ENCODE peak calls at places on chromosomes 3 and 15, in six cellular contexts. One of them, this sample, is unnamed.

GRCh38 chr3:20658491-20658890 is 472.5 kb upstream of the SGO1 start:
- DNase-seq in mesendoderm: no peak
- DNase-seq in IMR-90: no peak
- DNase-seq in mesenchymal stem cell: no peak
- DNase-seq in neuronal stem cell: no peak
- DNase-seq in H1: no peak
- DNase-seq in this sample: no peak

GRCh38 chr15:36777941-36778340 is 198.5 kb downstream of the CDIN1 start:
- DNase-seq in mesendoderm: peak
- DNase-seq in IMR-90: peak
- DNase-seq in mesenchymal stem cell: no peak
- DNase-seq in neuronal stem cell: no peak
- DNase-seq in H1: no peak
- DNase-seq in this sample: no peak

GRCh38 chr15:52879145-52879544 is 89.0 kb upstream of the ONECUT1 start:
- DNase-seq in mesendoderm: no peak
- DNase-seq in IMR-90: no peak
- DNase-seq in mesenchymal stem cell: no peak
- DNase-seq in neuronal stem cell: no peak
- DNase-seq in H1: no peak
- DNase-seq in this sample: no peak

GRCh38 chr3:132626955-132627354 is 29.9 kb downstream of the ACKR4 start:
- DNase-seq in mesendoderm: no peak
- DNase-seq in IMR-90: no peak
- DNase-seq in mesenchymal stem cell: no peak
- DNase-seq in neuronal stem cell: no peak
- DNase-seq in H1: no peak
- DNase-seq in this sample: peak

GRCh38 chr3:123447749-123448502 is 964 bp downstream of the ADCY5 start:
- DNase-seq in mesendoderm: peak
- DNase-seq in IMR-90: no peak
- DNase-seq in mesenchymal stem cell: no peak
- DNase-seq in neuronal stem cell: peak
- DNase-seq in H1: no peak
- DNase-seq in this sample: peak

GRCh38 chr3:29286841-29287240 is 6.0 kb downstream of the RBMS3 start:
- DNase-seq in mesendoderm: no peak
- DNase-seq in IMR-90: peak
- DNase-seq in mesenchymal stem cell: no peak
- DNase-seq in neuronal stem cell: no peak
- DNase-seq in H1: no peak
- DNase-seq in this sample: no peak

GRCh38 chr3:184543848-184544512 is 17.6 kb upstream of the EPHB3 start:
- DNase-seq in mesendoderm: peak
- DNase-seq in IMR-90: peak
- DNase-seq in mesenchymal stem cell: peak
- DNase-seq in neuronal stem cell: peak
- DNase-seq in H1: no peak
- DNase-seq in this sample: peak

GRCh38 chr3:152281032-152281713 is 12.4 kb downstream of the MBNL1 start:
- DNase-seq in mesendoderm: peak
- DNase-seq in IMR-90: no peak
- DNase-seq in mesenchymal stem cell: no peak
- DNase-seq in neuronal stem cell: no peak
- DNase-seq in H1: no peak
- DNase-seq in this sample: no peak

GRCh38 chr15:45795487-45796069 is 160.7 kb downstream of the SQOR start:
- DNase-seq in mesendoderm: peak
- DNase-seq in IMR-90: peak
- DNase-seq in mesenchymal stem cell: peak
- DNase-seq in neuronal stem cell: peak
- DNase-seq in H1: peak
- DNase-seq in this sample: peak

GRCh38 chr15:44519537-44519936 is 17.4 kb upstream of the EIF3J start:
- DNase-seq in mesendoderm: no peak
- DNase-seq in IMR-90: no peak
- DNase-seq in mesenchymal stem cell: no peak
- DNase-seq in neuronal stem cell: no peak
- DNase-seq in H1: no peak
- DNase-seq in this sample: no peak

GRCh38 chr3:149771652-149772271 is 19.5 kb upstream of the COMMD2 start:
- DNase-seq in mesendoderm: peak
- DNase-seq in IMR-90: peak
- DNase-seq in mesenchymal stem cell: peak
- DNase-seq in neuronal stem cell: peak
- DNase-seq in H1: no peak
- DNase-seq in this sample: peak

GRCh38 chr3:123883111-123883510 is 1.0 kb downstream of the MYLK start:
- DNase-seq in mesendoderm: no peak
- DNase-seq in IMR-90: no peak
- DNase-seq in mesenchymal stem cell: no peak
- DNase-seq in neuronal stem cell: no peak
- DNase-seq in H1: no peak
- DNase-seq in this sample: no peak

GRCh38 chr3:161271646-161272045 is 50.5 kb downstream of the NMD3 start:
- DNase-seq in mesendoderm: no peak
- DNase-seq in IMR-90: no peak
- DNase-seq in mesenchymal stem cell: no peak
- DNase-seq in neuronal stem cell: no peak
- DNase-seq in H1: no peak
- DNase-seq in this sample: no peak

GRCh38 chr3:69044608-69045007 is 7.5 kb downstream of the TMF1 start:
- DNase-seq in mesendoderm: no peak
- DNase-seq in IMR-90: no peak
- DNase-seq in mesenchymal stem cell: no peak
- DNase-seq in neuronal stem cell: no peak
- DNase-seq in H1: no peak
- DNase-seq in this sample: no peak

GRCh38 chr3:52710512-52710911 is 4.6 kb downstream of the SPCS1 start:
- DNase-seq in mesendoderm: no peak
- DNase-seq in IMR-90: no peak
- DNase-seq in mesenchymal stem cell: no peak
- DNase-seq in neuronal stem cell: no peak
- DNase-seq in H1: no peak
- DNase-seq in this sample: no peak

GRCh38 chr3:136464502-136464901 is 214.4 kb downstream of the PCCB start:
- DNase-seq in mesendoderm: no peak
- DNase-seq in IMR-90: peak
- DNase-seq in mesenchymal stem cell: peak
- DNase-seq in neuronal stem cell: no peak
- DNase-seq in H1: no peak
- DNase-seq in this sample: no peak

GRCh38 chr3:38454179-38454883 is 641 bp downstream of the ACVR2B start:
- DNase-seq in mesendoderm: peak
- DNase-seq in IMR-90: peak
- DNase-seq in mesenchymal stem cell: peak
- DNase-seq in neuronal stem cell: peak
- DNase-seq in H1: no peak
- DNase-seq in this sample: no peak

GRCh38 chr3:86800116-86800515 is 190.8 kb downstream of the VGLL3 start:
- DNase-seq in mesendoderm: no peak
- DNase-seq in IMR-90: no peak
- DNase-seq in mesenchymal stem cell: no peak
- DNase-seq in neuronal stem cell: no peak
- DNase-seq in H1: no peak
- DNase-seq in this sample: no peak

GRCh38 chr3:72011495-72011894 is 226.5 kb upstream of the PROK2 start:
- DNase-seq in mesendoderm: no peak
- DNase-seq in IMR-90: peak
- DNase-seq in mesenchymal stem cell: no peak
- DNase-seq in neuronal stem cell: no peak
- DNase-seq in H1: no peak
- DNase-seq in this sample: no peak

GRCh38 chr3:49805367-49805782 is 2.3 kb downstream of the INKA1 start:
- DNase-seq in mesendoderm: no peak
- DNase-seq in IMR-90: peak
- DNase-seq in mesenchymal stem cell: peak
- DNase-seq in neuronal stem cell: no peak
- DNase-seq in H1: no peak
- DNase-seq in this sample: no peak

GRCh38 chr3:117893638-117894037 is 1141.0 kb downstream of the IGSF11 start:
- DNase-seq in mesendoderm: no peak
- DNase-seq in IMR-90: no peak
- DNase-seq in mesenchymal stem cell: no peak
- DNase-seq in neuronal stem cell: no peak
- DNase-seq in H1: no peak
- DNase-seq in this sample: no peak

GRCh38 chr15:100464895-100465294 is 63.9 kb downstream of the CERS3 start:
- DNase-seq in mesendoderm: no peak
- DNase-seq in IMR-90: no peak
- DNase-seq in mesenchymal stem cell: no peak
- DNase-seq in neuronal stem cell: no peak
- DNase-seq in H1: no peak
- DNase-seq in this sample: no peak

GRCh38 chr15:98683821-98684220 is 35.5 kb downstream of the IGF1R start:
- DNase-seq in mesendoderm: no peak
- DNase-seq in IMR-90: no peak
- DNase-seq in mesenchymal stem cell: peak
- DNase-seq in neuronal stem cell: no peak
- DNase-seq in H1: no peak
- DNase-seq in this sample: no peak

GRCh38 chr3:147793841-147794240 is 384.7 kb downstream of the ZIC1 start:
- DNase-seq in mesendoderm: no peak
- DNase-seq in IMR-90: no peak
- DNase-seq in mesenchymal stem cell: no peak
- DNase-seq in neuronal stem cell: no peak
- DNase-seq in H1: no peak
- DNase-seq in this sample: no peak
- H2BK15ac ChIP-seq in mesendoderm: no peak
- H2BK15ac ChIP-seq in IMR-90: no peak
- H2BK15ac ChIP-seq in mesenchymal stem cell: no peak
- H2BK15ac ChIP-seq in neuronal stem cell: no peak
- H2BK15ac ChIP-seq in H1: no peak
- H2BK15ac ChIP-seq in this sample: no peak

DNA sequence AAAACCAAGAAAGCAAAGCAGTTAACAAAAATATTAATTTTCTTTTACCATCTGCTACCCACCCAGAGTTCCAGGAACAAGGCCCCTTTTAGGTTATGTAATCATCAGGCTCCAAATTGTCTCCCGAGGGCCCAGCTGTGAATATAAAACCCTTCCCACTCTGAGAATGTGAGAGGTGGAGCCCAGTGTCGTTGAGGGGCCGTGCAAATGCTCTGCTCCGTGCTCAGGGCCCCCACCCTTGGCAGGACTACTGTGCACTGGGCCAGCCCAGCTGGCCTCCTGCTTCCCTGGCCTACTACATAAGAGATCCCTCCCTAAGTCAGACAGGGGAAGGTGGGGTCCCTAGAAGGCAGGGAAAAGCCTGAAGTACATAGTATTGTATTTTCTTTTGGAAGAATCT is 4.6 kb upstream of the CLEC3B start:
- DNase-seq in mesendoderm: no peak
- DNase-seq in IMR-90: no peak
- DNase-seq in mesenchymal stem cell: no peak
- DNase-seq in neuronal stem cell: no peak
- DNase-seq in H1: no peak
- DNase-seq in this sample: no peak
- H2BK15ac ChIP-seq in mesendoderm: no peak
- H2BK15ac ChIP-seq in IMR-90: no peak
- H2BK15ac ChIP-seq in mesenchymal stem cell: no peak
- H2BK15ac ChIP-seq in neuronal stem cell: no peak
- H2BK15ac ChIP-seq in H1: no peak
- H2BK15ac ChIP-seq in this sample: no peak

DNA sequence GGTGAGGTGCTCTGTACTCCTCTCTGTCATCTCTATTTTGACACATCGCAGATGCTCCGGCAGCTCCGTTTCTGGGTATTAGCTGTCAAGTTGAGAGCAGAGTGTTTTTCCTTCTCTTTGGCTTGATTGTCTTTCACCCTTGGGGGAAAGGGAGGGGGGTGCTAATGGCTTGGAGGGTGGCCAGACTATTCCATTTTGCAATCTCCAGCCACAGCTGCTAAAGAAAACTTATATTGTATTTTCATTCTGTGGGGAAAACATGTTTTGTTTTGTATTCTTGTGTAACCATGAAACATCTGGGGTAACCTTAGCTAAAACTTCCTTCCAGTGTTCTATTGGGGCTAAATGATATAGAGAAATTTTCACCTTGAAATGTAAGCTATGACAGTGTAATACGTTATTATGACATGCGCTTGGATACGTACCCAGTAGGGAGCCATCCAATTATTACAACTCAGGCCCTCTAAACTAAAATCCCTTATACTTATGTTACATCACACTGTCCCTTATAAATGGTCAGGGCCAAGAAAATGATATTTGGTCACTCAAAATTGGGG is 14.0 kb upstream of the LARP6 start:
- DNase-seq in mesendoderm: no peak
- DNase-seq in IMR-90: peak
- DNase-seq in mesenchymal stem cell: peak
- DNase-seq in neuronal stem cell: no peak
- DNase-seq in H1: no peak
- DNase-seq in this sample: no peak
- H2BK15ac ChIP-seq in mesendoderm: no peak
- H2BK15ac ChIP-seq in IMR-90: peak
- H2BK15ac ChIP-seq in mesenchymal stem cell: no peak
- H2BK15ac ChIP-seq in neuronal stem cell: no peak
- H2BK15ac ChIP-seq in H1: no peak
- H2BK15ac ChIP-seq in this sample: no peak

GRCh38 chr3:13199006-13199776 is 126.0 kb upstream of the IQSEC1 start:
- DNase-seq in mesendoderm: no peak
- DNase-seq in IMR-90: no peak
- DNase-seq in mesenchymal stem cell: no peak
- DNase-seq in neuronal stem cell: no peak
- DNase-seq in H1: no peak
- DNase-seq in this sample: no peak
- H2BK15ac ChIP-seq in mesendoderm: no peak
- H2BK15ac ChIP-seq in IMR-90: no peak
- H2BK15ac ChIP-seq in mesenchymal stem cell: no peak
- H2BK15ac ChIP-seq in neuronal stem cell: peak
- H2BK15ac ChIP-seq in H1: no peak
- H2BK15ac ChIP-seq in this sample: no peak

GRCh38 chr15:68617001-68617400 is 38.2 kb downstream of the CORO2B start:
- DNase-seq in mesendoderm: no peak
- DNase-seq in IMR-90: peak
- DNase-seq in mesenchymal stem cell: peak
- DNase-seq in neuronal stem cell: no peak
- DNase-seq in H1: no peak
- DNase-seq in this sample: no peak
- H2BK15ac ChIP-seq in mesendoderm: no peak
- H2BK15ac ChIP-seq in IMR-90: no peak
- H2BK15ac ChIP-seq in mesenchymal stem cell: no peak
- H2BK15ac ChIP-seq in neuronal stem cell: no peak
- H2BK15ac ChIP-seq in H1: no peak
- H2BK15ac ChIP-seq in this sample: no peak

GRCh38 chr15:38666865-38667264 is 102.3 kb upstream of the RASGRP1 start:
- DNase-seq in mesendoderm: no peak
- DNase-seq in IMR-90: no peak
- DNase-seq in mesenchymal stem cell: no peak
- DNase-seq in neuronal stem cell: no peak
- DNase-seq in H1: no peak
- DNase-seq in this sample: no peak
- H2BK15ac ChIP-seq in mesendoderm: no peak
- H2BK15ac ChIP-seq in IMR-90: no peak
- H2BK15ac ChIP-seq in mesenchymal stem cell: no peak
- H2BK15ac ChIP-seq in neuronal stem cell: no peak
- H2BK15ac ChIP-seq in H1: no peak
- H2BK15ac ChIP-seq in this sample: no peak

DNA sequence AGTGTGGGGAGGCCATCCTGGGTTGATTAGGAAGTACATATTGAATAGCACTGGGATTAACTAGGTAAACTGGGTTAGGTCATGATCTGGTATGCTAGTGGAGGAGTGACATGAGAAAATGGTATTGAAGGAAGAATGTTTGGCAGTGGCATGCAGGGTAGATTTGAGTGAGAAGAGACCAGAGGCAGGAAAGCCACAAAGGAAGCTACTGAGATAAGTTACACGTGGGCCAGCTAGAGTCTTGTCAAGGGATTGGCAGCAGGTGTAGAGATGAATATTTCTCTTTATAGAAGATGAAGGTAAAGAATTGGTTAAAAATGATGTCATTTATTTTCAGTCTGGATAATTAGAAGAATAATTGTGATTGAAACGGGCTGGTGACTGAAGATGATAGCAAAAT is 91.0 kb upstream of the TPRG1 start:
- DNase-seq in mesendoderm: no peak
- DNase-seq in IMR-90: no peak
- DNase-seq in mesenchymal stem cell: no peak
- DNase-seq in neuronal stem cell: no peak
- DNase-seq in H1: no peak
- DNase-seq in this sample: no peak
- H2BK15ac ChIP-seq in mesendoderm: no peak
- H2BK15ac ChIP-seq in IMR-90: no peak
- H2BK15ac ChIP-seq in mesenchymal stem cell: no peak
- H2BK15ac ChIP-seq in neuronal stem cell: no peak
- H2BK15ac ChIP-seq in H1: no peak
- H2BK15ac ChIP-seq in this sample: no peak